ENCODE peak calls at places on chromosomes 6 and 20, in five cellular contexts. Y, N, C, Q and F are unnamed samples.
A peak's percentile ranks its signal among the peaks of the same experiment; 100 is the strongest.

GRCh38 chr20:33172781-33173180 is 4.8 kb downstream of the BPIFA2 start:
- DNase-seq in N (no peak), Q (no peak), C (no peak), Y (no peak), F (no peak)

GRCh38 chr6:158150701-158151100 is 17.4 kb downstream of the SERAC1 start:
- DNase-seq in C (no peak), Q (no peak), Y (peak; percentile 86), N (no peak), F (no peak)

GRCh38 chr20:3473324-3473723 is 2.5 kb downstream of the ATRN start:
- DNase-seq in Q (no peak), N (no peak), C (no peak), Y (no peak), F (no peak)

GRCh38 chr6:125558907-125559306 is 190.5 kb upstream of the HEY2 start:
- DNase-seq in Y (peak; percentile 8), C (no peak), Q (no peak), N (no peak), F (peak; percentile 47)

GRCh38 chr6:142058216-142058925 is 74.4 kb upstream of the GJE1 start:
- DNase-seq in C (no peak), Q (no peak), Y (no peak), N (no peak), F (no peak)

GRCh38 chr20:14334306-14334930 is 3.0 kb downstream of the FLRT3 start:
- DNase-seq in N (no peak), Y (peak; percentile 71), C (no peak), Q (peak; percentile 47), F (no peak)

GRCh38 chr6:1131285-1132079 is 180.4 kb upstream of the FOXQ1 start:
- DNase-seq in C (peak; percentile 56), Y (peak; percentile 60), N (no peak), Q (no peak), F (no peak)

GRCh38 chr6:150887978-150888563 is 22.6 kb downstream of the MTHFD1L start:
- DNase-seq in Y (no peak), N (no peak), Q (no peak), C (no peak), F (no peak)

GRCh38 chr6:167697316-167697715 is 129.4 kb upstream of the AFDN start:
- DNase-seq in C (no peak), N (no peak), Q (no peak), Y (no peak), F (no peak)

GRCh38 chr20:62168061-62168460 is 14.8 kb upstream of the MTG2 start:
- DNase-seq in N (no peak), Y (no peak), C (no peak), Q (no peak), F (no peak)

GRCh38 chr6:75155586-75155985 is 50.3 kb downstream of the COL12A1 start:
- DNase-seq in Y (no peak), C (no peak), Q (no peak), N (no peak), F (no peak)

GRCh38 chr6:109455161-109455501 is 441 bp downstream of the MICAL1 start:
- DNase-seq in N (no peak), C (no peak), Q (no peak), Y (no peak), F (no peak)

GRCh38 chr6:48150701-48151100 is 39.7 kb upstream of the PTCHD4 start:
- DNase-seq in C (no peak), N (no peak), Y (no peak), Q (no peak), F (no peak)

GRCh38 chr20:2088904-2089303 is 12.7 kb upstream of the STK35 start:
- DNase-seq in Q (no peak), N (no peak), Y (no peak), C (no peak), F (no peak)

GRCh38 chr6:87925373-87926060 is 122.1 kb upstream of the SPACA1 start:
- DNase-seq in Y (no peak), Q (peak; percentile 28), C (no peak), N (no peak), F (no peak)

GRCh38 chr6:150696156-150696555 is 96.5 kb downstream of the PLEKHG1 start:
- DNase-seq in N (no peak), Y (no peak), Q (no peak), C (no peak), F (no peak)

GRCh38 chr6:70282906-70283461 is 19.9 kb downstream of the COL9A1 start:
- DNase-seq in C (no peak), N (no peak), Y (no peak), Q (no peak), F (no peak)

GRCh38 chr20:47228654-47229053 is 127.8 kb downstream of the ZMYND8 start:
- DNase-seq in Q (no peak), C (peak; percentile 55), Y (no peak), N (no peak), F (no peak)

GRCh38 chr20:1920252-1920651 is 25.0 kb downstream of the SIRPA start:
- DNase-seq in C (no peak), Y (no peak), Q (no peak), N (no peak), F (no peak)

GRCh38 chr6:56661298-56661697 is 18.6 kb upstream of the DST start:
- DNase-seq in Y (no peak), Q (no peak), C (no peak), N (no peak), F (no peak)

GRCh38 chr6:18081025-18081668 is 41.3 kb downstream of the NHLRC1 start:
- DNase-seq in Q (no peak), C (no peak), Y (peak; percentile 63), N (no peak), F (no peak)

GRCh38 chr6:93916716-93917115 is 497.4 kb upstream of the EPHA7 start:
- DNase-seq in C (no peak), N (no peak), Y (no peak), Q (no peak), F (no peak)

DNA sequence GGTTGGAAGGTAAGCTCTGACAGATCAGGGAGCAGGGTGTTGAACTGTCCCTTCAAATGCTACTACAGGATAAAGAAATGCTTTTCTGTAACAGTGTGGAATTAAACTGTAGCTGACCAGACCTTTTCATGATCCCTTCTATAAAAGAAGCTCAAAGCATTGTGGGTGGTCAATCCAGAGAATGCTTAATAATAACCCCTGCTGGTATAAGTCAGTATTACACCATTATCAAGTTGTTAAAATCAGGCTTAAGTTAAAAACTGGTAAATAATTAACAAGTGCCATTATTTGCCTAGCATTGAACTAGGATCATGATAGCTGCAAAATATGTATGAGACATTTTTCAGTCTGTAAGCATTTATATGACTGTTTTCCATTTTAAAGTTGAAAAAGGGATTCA is 468.9 kb downstream of the PKHD1 start:
- DNase-seq in N (no peak), C (no peak), Y (peak; percentile 46), Q (no peak), F (no peak)
- TF ChIP-seq CTCF in N (peak; percentile 35), C (no peak), Y (peak; percentile 65), Q (peak; percentile 32), F (peak; percentile 69)

GRCh38 chr6:36722365-36722764 is 24.7 kb downstream of the RAB44 start:
- DNase-seq in Q (no peak), N (no peak), C (no peak), Y (no peak), F (no peak)

GRCh38 chr6:36720251-36721141 is 22.9 kb downstream of the RAB44 start:
- DNase-seq in Q (no peak), Y (no peak), N (peak; percentile 54), C (no peak), F (no peak)

GRCh38 chr6:36722879-36723278 is 25.3 kb downstream of the RAB44 start:
- DNase-seq in Q (no peak), Y (no peak), N (no peak), C (no peak), F (no peak)

GRCh38 chr6:36719126-36719525 is 21.5 kb downstream of the RAB44 start:
- DNase-seq in N (peak; percentile 33), Q (no peak), C (no peak), Y (no peak), F (no peak)

DNA sequence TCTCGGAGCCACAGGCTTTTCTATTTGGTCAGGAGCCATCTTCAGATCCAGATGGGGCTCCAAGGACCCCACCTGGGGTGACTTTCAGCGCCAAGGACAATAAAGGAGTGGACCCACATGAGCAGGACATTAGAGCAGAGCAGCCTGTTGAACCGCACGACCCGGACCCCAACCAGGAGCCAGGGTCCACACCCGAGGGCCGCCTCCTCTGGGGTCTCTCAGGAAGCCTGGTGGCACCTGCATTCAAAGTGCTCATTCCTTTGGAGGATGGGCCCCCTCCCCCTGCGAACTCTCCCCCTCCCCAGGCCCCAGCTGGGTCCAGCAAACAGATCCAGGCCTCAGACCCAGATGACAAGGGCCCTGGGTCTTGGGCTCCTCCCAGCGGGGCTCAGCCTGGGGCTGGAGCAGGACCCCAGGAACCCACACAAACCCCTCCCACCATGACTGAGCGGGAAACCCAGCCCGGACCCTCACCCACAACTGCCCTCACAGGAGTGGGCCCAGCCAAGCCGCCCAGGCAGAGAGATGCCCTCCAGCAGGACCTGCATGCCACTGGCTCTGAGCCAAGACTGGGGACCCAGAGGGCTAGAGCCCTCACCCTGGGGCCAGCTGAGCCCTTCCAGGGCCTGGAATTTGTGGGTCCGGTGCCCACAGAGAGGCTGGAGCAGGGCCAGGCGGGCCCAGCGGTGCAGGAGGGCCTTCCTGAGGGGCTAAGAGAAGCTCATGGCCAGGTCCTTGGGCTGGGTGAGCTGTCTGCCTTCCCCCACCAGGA is 23.9 kb downstream of the RAB44 start:
- DNase-seq in Y (no peak), N (peak; percentile 41), C (no peak), Q (no peak), F (peak; percentile 24)
- H3K4me1 ChIP-seq in Y (no peaks in the 10 kb centered on the region), N (no peaks in the 10 kb centered on the region), C (no peaks in the 10 kb centered on the region), Q (no peaks in the 10 kb centered on the region), F (no peaks in the 10 kb centered on the region)

DNA sequence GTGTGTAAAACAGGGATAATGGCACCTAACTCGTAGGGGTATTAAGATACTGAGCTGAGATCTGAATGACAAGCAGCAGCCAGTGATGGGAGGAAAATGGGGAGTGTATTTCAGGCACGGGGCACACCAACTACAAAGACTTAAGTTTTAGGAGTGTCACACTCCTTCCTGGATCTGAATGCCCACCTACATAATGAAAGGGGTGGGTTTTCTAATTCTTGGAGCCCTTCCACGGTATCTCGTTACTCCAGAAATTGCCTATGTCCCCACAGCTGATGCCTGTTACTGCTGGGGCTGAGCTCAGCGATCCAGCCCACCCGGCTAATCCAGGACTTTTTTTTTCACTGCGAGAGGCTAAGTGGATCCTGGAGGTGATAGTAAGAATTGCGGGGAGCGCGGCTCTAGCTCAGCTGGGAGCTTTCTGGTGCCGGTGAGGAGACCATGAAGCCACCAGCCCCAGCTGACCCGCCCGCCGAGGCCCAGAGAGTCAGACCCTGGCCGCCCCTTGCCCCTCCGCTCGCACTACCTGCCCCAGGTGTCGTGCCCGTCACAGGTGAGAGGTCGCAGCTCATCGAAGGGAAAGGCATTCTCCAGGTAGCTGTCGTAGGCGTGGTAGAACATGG is 726 bp downstream of the EDEM2 start:
- DNase-seq in Y (peak; percentile 47), C (no peak), N (peak; percentile 69), Q (no peak), F (no peak)
- TF ChIP-seq CTCF in Y (peak; percentile 17), C (no peak), N (no peak), Q (no peak), F (no peak)

DNA sequence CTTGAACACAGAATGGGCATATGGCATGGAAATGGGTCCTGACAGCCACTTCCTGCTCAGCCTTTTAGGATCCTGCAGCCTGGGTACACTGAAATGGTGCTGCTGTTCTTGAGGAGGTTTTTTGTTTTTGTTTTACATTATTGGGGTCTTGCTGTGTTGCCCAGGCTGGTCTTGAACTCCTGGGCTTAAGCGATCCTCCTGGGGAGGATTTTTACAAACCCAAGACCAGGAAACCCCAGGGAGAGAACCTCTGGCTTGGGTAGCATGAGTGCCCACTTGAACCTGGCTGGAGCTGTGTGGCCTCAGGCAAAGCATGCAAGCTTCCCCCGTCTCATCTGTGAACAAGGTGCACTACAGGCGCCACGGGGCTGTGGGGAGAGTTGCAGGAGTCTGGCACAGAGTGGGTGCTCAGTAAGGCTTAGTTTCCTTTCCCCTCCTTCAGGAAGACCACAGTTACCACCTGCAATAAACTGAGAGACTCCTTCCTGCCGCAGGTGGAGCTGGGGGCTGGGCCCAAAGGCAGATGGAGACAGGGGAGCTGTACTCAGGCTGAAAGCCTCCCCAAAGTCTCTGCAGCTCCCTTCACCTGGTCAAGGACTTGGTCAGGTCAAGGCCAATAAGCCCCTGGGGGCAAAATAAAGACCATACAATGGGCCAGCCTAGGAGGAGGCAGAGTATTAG is 1.8 kb downstream of the SLA2 start:
- DNase-seq in Y (no peak), N (peak; percentile 60), Q (no peak), C (no peak), F (no peak)
- H3K4me1 ChIP-seq in Y (peaks cover 12% of the 10 kb centered on the region), N (no peaks in the 10 kb centered on the region), Q (peaks cover 9% of the 10 kb centered on the region), C (no peaks in the 10 kb centered on the region), F (peaks cover 7% of the 10 kb centered on the region)